ENCODE peak calls at places on chromosomes 4 and X, in six cellular contexts. T, E, A, O, F and W are unnamed samples.

GRCh38 chrX:84487365-84488353 is 14.6 kb downstream of the HDX start:
- DNase-seq in E (no peak), A (no peak), O (peak), T (no peak), F (no peak), W (no peak)

GRCh38 chrX:96776966-96777365 is 92.3 kb downstream of the DIAPH2 start:
- DNase-seq in T (no peak), F (no peak), E (peak), O (no peak), A (no peak), W (no peak)

GRCh38 chr4:14023036-14023435 is 395.5 kb upstream of the BOD1L1 start:
- DNase-seq in T (no peak), A (no peak), F (no peak), O (no peak), E (peak), W (no peak)

GRCh38 chr4:60805500-60806313 is 394.4 kb upstream of the ADGRL3 start:
- DNase-seq in E (peak), T (no peak), F (no peak), A (no peak), O (peak), W (no peak)

GRCh38 chr4:26083987-26084386 is 170.0 kb downstream of the SMIM20 start:
- DNase-seq in O (peak), T (no peak), A (no peak), E (peak), F (peak), W (no peak)

GRCh38 chrX:117871796-117872195 is 244.8 kb downstream of the KLHL13 start:
- DNase-seq in F (no peak), A (no peak), O (no peak), E (no peak), T (no peak), W (no peak)

GRCh38 chrX:96474357-96475125 is 210.1 kb upstream of the DIAPH2 start:
- DNase-seq in F (no peak), E (peak), T (no peak), O (no peak), A (no peak), W (no peak)

GRCh38 chrX:24955372-24955771 is 60.4 kb downstream of the ARX start:
- DNase-seq in A (no peak), T (no peak), E (no peak), O (no peak), F (no peak), W (no peak)

GRCh38 chrX:23782455-23782854 is 518 bp upstream of the SAT1 start:
- DNase-seq in F (no peak), A (no peak), T (no peak), E (peak), O (no peak), W (no peak)

GRCh38 chrX:153635388-153635787 is 11.6 kb upstream of the DUSP9 start:
- DNase-seq in F (no peak), O (no peak), T (no peak), E (no peak), A (no peak), W (no peak)

GRCh38 chr4:16775411-16776154 is 122.9 kb downstream of the LDB2 start:
- DNase-seq in O (no peak), A (no peak), T (no peak), F (no peak), E (no peak), W (no peak)

GRCh38 chr4:15920723-15921591 is 17.6 kb downstream of the FGFBP1 start:
- DNase-seq in A (no peak), F (no peak), E (peak), T (peak), O (no peak), W (no peak)

GRCh38 chrX:40300286-40300890 is 202.6 kb upstream of the BCOR start:
- DNase-seq in E (no peak), O (peak), T (no peak), A (no peak), F (peak), W (no peak)

GRCh38 chrX:152647978-152648377 is 10.3 kb downstream of the GABRQ start:
- DNase-seq in F (no peak), A (no peak), E (no peak), T (no peak), O (no peak), W (no peak)

GRCh38 chrX:1035206-1035605 is 177.2 kb downstream of the CRLF2 start:
- DNase-seq in T (no peak), E (no peak), F (no peak), A (no peak), O (no peak), W (no peak)

GRCh38 chr4:151226004-151226932 is 50.7 kb upstream of the PRSS48 start:
- DNase-seq in F (no peak), E (peak), O (no peak), A (no peak), T (no peak), W (no peak)

GRCh38 chrX:9356846-9357245 is 108.0 kb upstream of the TBL1X start:
- DNase-seq in E (peak), F (no peak), A (no peak), O (no peak), T (no peak), W (no peak)

GRCh38 chr4:146029939-146030710 is 91.5 kb upstream of the ZNF827 start:
- DNase-seq in T (peak), F (no peak), A (no peak), O (peak), E (peak), W (no peak)

GRCh38 chr4:146311238-146311970 is 97.1 kb downstream of the REELD1 start:
- DNase-seq in O (no peak), T (no peak), E (no peak), F (no peak), A (no peak), W (no peak)

GRCh38 chr4:187333151-187333550 is 609.5 kb upstream of the FAT1 start:
- DNase-seq in A (no peak), O (no peak), F (no peak), E (peak), T (no peak), W (no peak)

GRCh38 chr4:182877326-182877883 is 39.8 kb downstream of the DCTD start:
- DNase-seq in A (no peak), T (no peak), F (no peak), O (no peak), E (no peak), W (no peak)

GRCh38 chr4:183987529-183987946 is 82.4 kb downstream of the STOX2 start:
- DNase-seq in A (no peak), O (no peak), T (peak), F (no peak), E (peak), W (peak)

GRCh38 chr4:145351922-145352321 is 129.7 kb upstream of the SMAD1 start:
- DNase-seq in F (no peak), E (no peak), A (no peak), T (no peak), O (no peak), W (no peak)

GRCh38 chrX:9942086-9942485 is 25.1 kb upstream of the CLDN34 start:
- DNase-seq in O (peak), A (no peak), E (no peak), T (no peak), F (peak), W (no peak)

GRCh38 chr4:181646864-181647263 is 596.3 kb upstream of the TENM3 start:
- DNase-seq in A (no peak), O (no peak), F (no peak), E (peak), T (no peak), W (no peak)

GRCh38 chr4:122517345-122517744 is 60.8 kb upstream of the IL2 start:
- DNase-seq in A (no peak), E (no peak), F (no peak), O (no peak), T (no peak), W (no peak)

GRCh38 chrX:53049127-53049517 is 533 bp downstream of the GPR173 start:
- DNase-seq in E (peak), F (no peak), O (no peak), A (no peak), T (no peak), W (no peak)

GRCh38 chrX:53022381-53022780 is 26.2 kb upstream of the GPR173 start:
- DNase-seq in O (no peak), A (no peak), E (no peak), T (no peak), F (no peak), W (no peak)

GRCh38 chr4:22554670-22555069 is 38.8 kb upstream of the ADGRA3 start:
- DNase-seq in T (no peak), A (no peak), F (no peak), E (no peak), O (no peak), W (no peak)

GRCh38 chr4:146098397-146098796 is 77.1 kb upstream of the LSM6 start:
- DNase-seq in O (no peak), F (no peak), T (no peak), E (no peak), A (no peak), W (no peak)

GRCh38 chrX:73337366-73337765 is 109.5 kb upstream of the CDX4 start:
- DNase-seq in O (no peak), F (no peak), E (no peak), A (no peak), T (no peak), W (no peak)

GRCh38 chrX:154488336-154489075 is 1.9 kb downstream of the SLC10A3 start:
- DNase-seq in F (no peak), A (no peak), O (no peak), T (no peak), E (no peak), W (no peak)

GRCh38 chrX:22126311-22126710 is 94.2 kb downstream of the PHEX start:
- DNase-seq in A (no peak), O (no peak), F (no peak), E (peak), T (no peak), W (no peak)

GRCh38 chrX:109635151-109635550 is 10.2 kb upstream of the KCNE5 start:
- DNase-seq in E (peak), F (no peak), T (no peak), A (no peak), O (peak), W (peak)

GRCh38 chr4:150235795-150236385 is 157.6 kb downstream of the DCLK2 start:
- DNase-seq in E (peak), T (no peak), A (no peak), O (no peak), F (no peak), W (no peak)

GRCh38 chr4:16707874-16708273 is 190.6 kb downstream of the LDB2 start:
- DNase-seq in T (no peak), E (peak), A (no peak), O (no peak), F (no peak), W (no peak)

GRCh38 chr4:151865744-151866143 is 104.9 kb upstream of the GATB start:
- DNase-seq in F (no peak), E (no peak), T (no peak), A (no peak), O (no peak), W (no peak)

GRCh38 chr4:156294577-156294976 is 340.9 kb upstream of the CTSO start:
- DNase-seq in F (no peak), A (no peak), E (peak), T (no peak), O (no peak), W (no peak)

GRCh38 chr4:145735777-145736176 is 55.8 kb downstream of the C4orf51 start:
- DNase-seq in O (no peak), E (peak), T (no peak), F (no peak), A (no peak), W (no peak)

GRCh38 chr4:127888559-127888958 is 7.9 kb downstream of the PLK4 start:
- DNase-seq in E (no peak), T (no peak), A (no peak), O (no peak), F (no peak), W (no peak)